ENCODE peak calls at places on chromosomes 13 and 19, in ten cellular contexts. One of them, this sample, is unnamed.

GRCh38 chr19:1015782-1016646 is 4.9 kb downstream of the TMEM259 start:
- DNase-seq in fibroblast of the aortic adventitia: no peak
- DNase-seq in AG04450: no peak
- DNase-seq in body of pancreas: no peak
- DNase-seq in retinal pigment epithelial cell: no peak
- DNase-seq in AG10803: no peak
- DNase-seq in HL-60: no peak
- DNase-seq in A549: no peak
- DNase-seq in dorsolateral prefrontal cortex: no peak
- DNase-seq in ovary: no peak
- DNase-seq in this sample: no peak

GRCh38 chr19:5949792-5950305 is 28.1 kb downstream of the RANBP3 start:
- DNase-seq in fibroblast of the aortic adventitia: no peak
- DNase-seq in AG04450: no peak
- DNase-seq in body of pancreas: peak
- DNase-seq in retinal pigment epithelial cell: no peak
- DNase-seq in AG10803: no peak
- DNase-seq in HL-60: no peak
- DNase-seq in A549: no peak
- DNase-seq in dorsolateral prefrontal cortex: no peak
- DNase-seq in ovary: no peak
- DNase-seq in this sample: no peak

GRCh38 chr13:58476176-58476575 is 844.6 kb downstream of the PCDH17 start:
- DNase-seq in fibroblast of the aortic adventitia: no peak
- DNase-seq in AG04450: no peak
- DNase-seq in body of pancreas: no peak
- DNase-seq in retinal pigment epithelial cell: no peak
- DNase-seq in AG10803: no peak
- DNase-seq in HL-60: no peak
- DNase-seq in A549: no peak
- DNase-seq in dorsolateral prefrontal cortex: no peak
- DNase-seq in ovary: no peak
- DNase-seq in this sample: no peak

GRCh38 chr13:98133949-98134348 is 8.9 kb upstream of the FARP1 start:
- DNase-seq in fibroblast of the aortic adventitia: no peak
- DNase-seq in AG04450: no peak
- DNase-seq in body of pancreas: no peak
- DNase-seq in retinal pigment epithelial cell: no peak
- DNase-seq in AG10803: no peak
- DNase-seq in HL-60: peak
- DNase-seq in A549: peak
- DNase-seq in dorsolateral prefrontal cortex: no peak
- DNase-seq in ovary: no peak
- DNase-seq in this sample: no peak

GRCh38 chr19:3656073-3656746 is 29.6 kb upstream of the CACTIN start:
- DNase-seq in fibroblast of the aortic adventitia: no peak
- DNase-seq in AG04450: no peak
- DNase-seq in body of pancreas: no peak
- DNase-seq in retinal pigment epithelial cell: no peak
- DNase-seq in AG10803: peak
- DNase-seq in HL-60: no peak
- DNase-seq in A549: no peak
- DNase-seq in dorsolateral prefrontal cortex: no peak
- DNase-seq in ovary: no peak
- DNase-seq in this sample: no peak

GRCh38 chr19:18809149-18809978 is 18.3 kb upstream of the COMP start:
- DNase-seq in fibroblast of the aortic adventitia: peak
- DNase-seq in AG04450: peak
- DNase-seq in body of pancreas: peak
- DNase-seq in retinal pigment epithelial cell: no peak
- DNase-seq in AG10803: peak
- DNase-seq in HL-60: peak
- DNase-seq in A549: no peak
- DNase-seq in dorsolateral prefrontal cortex: no peak
- DNase-seq in ovary: peak
- DNase-seq in this sample: peak

GRCh38 chr19:13396256-13397080 is 109.8 kb downstream of the CACNA1A start:
- DNase-seq in fibroblast of the aortic adventitia: peak
- DNase-seq in AG04450: peak
- DNase-seq in body of pancreas: peak
- DNase-seq in retinal pigment epithelial cell: peak
- DNase-seq in AG10803: peak
- DNase-seq in HL-60: no peak
- DNase-seq in A549: peak
- DNase-seq in dorsolateral prefrontal cortex: peak
- DNase-seq in ovary: no peak
- DNase-seq in this sample: no peak

GRCh38 chr19:41364546-41365391 is 820 bp upstream of the B9D2 start:
- DNase-seq in fibroblast of the aortic adventitia: no peak
- DNase-seq in AG04450: no peak
- DNase-seq in body of pancreas: no peak
- DNase-seq in retinal pigment epithelial cell: no peak
- DNase-seq in AG10803: peak
- DNase-seq in HL-60: peak
- DNase-seq in A549: no peak
- DNase-seq in dorsolateral prefrontal cortex: no peak
- DNase-seq in ovary: no peak
- DNase-seq in this sample: no peak

GRCh38 chr13:112781881-112782361 is 92.1 kb downstream of the ATP11A start:
- DNase-seq in fibroblast of the aortic adventitia: peak
- DNase-seq in AG04450: no peak
- DNase-seq in body of pancreas: peak
- DNase-seq in retinal pigment epithelial cell: no peak
- DNase-seq in AG10803: peak
- DNase-seq in HL-60: no peak
- DNase-seq in A549: no peak
- DNase-seq in dorsolateral prefrontal cortex: no peak
- DNase-seq in ovary: no peak
- DNase-seq in this sample: no peak

GRCh38 chr13:40662866-40663265 is 3.6 kb downstream of the FOXO1 start:
- DNase-seq in fibroblast of the aortic adventitia: no peak
- DNase-seq in AG04450: no peak
- DNase-seq in body of pancreas: no peak
- DNase-seq in retinal pigment epithelial cell: no peak
- DNase-seq in AG10803: no peak
- DNase-seq in HL-60: no peak
- DNase-seq in A549: no peak
- DNase-seq in dorsolateral prefrontal cortex: no peak
- DNase-seq in ovary: no peak
- DNase-seq in this sample: no peak

GRCh38 chr13:57698851-57699250 is 67.3 kb downstream of the PCDH17 start:
- DNase-seq in fibroblast of the aortic adventitia: no peak
- DNase-seq in AG04450: no peak
- DNase-seq in body of pancreas: no peak
- DNase-seq in retinal pigment epithelial cell: no peak
- DNase-seq in AG10803: no peak
- DNase-seq in HL-60: no peak
- DNase-seq in A549: no peak
- DNase-seq in dorsolateral prefrontal cortex: no peak
- DNase-seq in ovary: no peak
- DNase-seq in this sample: no peak

GRCh38 chr13:97246596-97246995 is 24.5 kb downstream of the MBNL2 start:
- DNase-seq in fibroblast of the aortic adventitia: no peak
- DNase-seq in AG04450: no peak
- DNase-seq in body of pancreas: no peak
- DNase-seq in retinal pigment epithelial cell: no peak
- DNase-seq in AG10803: no peak
- DNase-seq in HL-60: no peak
- DNase-seq in A549: no peak
- DNase-seq in dorsolateral prefrontal cortex: no peak
- DNase-seq in ovary: no peak
- DNase-seq in this sample: no peak

GRCh38 chr19:35714601-35715354 is 3.0 kb upstream of the KMT2B start:
- DNase-seq in fibroblast of the aortic adventitia: no peak
- DNase-seq in AG04450: no peak
- DNase-seq in body of pancreas: no peak
- DNase-seq in retinal pigment epithelial cell: no peak
- DNase-seq in AG10803: no peak
- DNase-seq in HL-60: peak
- DNase-seq in A549: peak
- DNase-seq in dorsolateral prefrontal cortex: no peak
- DNase-seq in ovary: no peak
- DNase-seq in this sample: no peak

GRCh38 chr19:18204394-18205179 is 745 bp upstream of the RAB3A start:
- DNase-seq in fibroblast of the aortic adventitia: no peak
- DNase-seq in AG04450: no peak
- DNase-seq in body of pancreas: no peak
- DNase-seq in retinal pigment epithelial cell: no peak
- DNase-seq in AG10803: no peak
- DNase-seq in HL-60: no peak
- DNase-seq in A549: no peak
- DNase-seq in dorsolateral prefrontal cortex: no peak
- DNase-seq in ovary: peak
- DNase-seq in this sample: no peak

GRCh38 chr19:9916719-9917118 is 19.6 kb downstream of the OLFM2 start:
- DNase-seq in fibroblast of the aortic adventitia: no peak
- DNase-seq in AG04450: no peak
- DNase-seq in body of pancreas: no peak
- DNase-seq in retinal pigment epithelial cell: no peak
- DNase-seq in AG10803: no peak
- DNase-seq in HL-60: no peak
- DNase-seq in A549: no peak
- DNase-seq in dorsolateral prefrontal cortex: no peak
- DNase-seq in ovary: no peak
- DNase-seq in this sample: no peak

GRCh38 chr19:58003153-58003828 is 671 bp upstream of the ZNF606 start:
- DNase-seq in fibroblast of the aortic adventitia: peak
- DNase-seq in AG04450: no peak
- DNase-seq in body of pancreas: no peak
- DNase-seq in retinal pigment epithelial cell: no peak
- DNase-seq in AG10803: no peak
- DNase-seq in HL-60: no peak
- DNase-seq in A549: no peak
- DNase-seq in dorsolateral prefrontal cortex: no peak
- DNase-seq in ovary: no peak
- DNase-seq in this sample: no peak

GRCh38 chr19:29379257-29379986 is 146.4 kb upstream of the VSTM2B start:
- DNase-seq in fibroblast of the aortic adventitia: no peak
- DNase-seq in AG04450: no peak
- DNase-seq in body of pancreas: no peak
- DNase-seq in retinal pigment epithelial cell: no peak
- DNase-seq in AG10803: no peak
- DNase-seq in HL-60: no peak
- DNase-seq in A549: no peak
- DNase-seq in dorsolateral prefrontal cortex: no peak
- DNase-seq in ovary: no peak
- DNase-seq in this sample: no peak

DNA sequence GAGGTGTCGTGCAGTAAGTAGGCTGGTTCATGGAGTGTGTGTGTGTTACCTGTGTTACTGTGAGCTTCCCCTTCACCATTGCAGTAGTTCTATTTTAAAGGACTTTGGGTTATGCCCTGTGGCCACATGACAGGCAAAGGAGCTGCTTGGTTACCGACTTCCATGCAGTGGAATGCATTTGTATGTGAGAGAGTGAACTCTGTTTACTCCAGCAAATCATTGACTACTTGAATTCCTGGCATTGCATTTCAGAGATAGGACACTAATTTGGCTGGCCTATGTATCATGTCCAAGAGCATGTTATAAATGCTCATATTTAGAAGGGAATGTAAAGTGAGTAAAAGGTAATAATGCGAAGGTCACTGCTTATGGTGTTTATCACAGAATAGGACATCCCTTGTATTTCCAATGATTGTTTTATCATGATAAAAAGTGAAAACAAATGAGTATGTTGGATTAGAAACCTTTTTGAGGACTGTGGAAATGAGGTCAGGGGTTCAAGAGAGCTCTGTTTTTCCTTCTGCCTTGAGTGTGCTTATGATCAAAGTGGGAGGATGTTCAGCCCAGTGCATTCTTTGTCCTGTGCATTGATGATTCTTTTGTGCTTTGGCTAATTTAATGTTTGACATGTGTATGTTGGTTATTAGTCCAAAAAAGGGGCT is 156.5 kb downstream of the LMO7 start:
- DNase-seq in fibroblast of the aortic adventitia: peak
- DNase-seq in AG04450: peak
- DNase-seq in body of pancreas: peak
- DNase-seq in retinal pigment epithelial cell: no peak
- DNase-seq in AG10803: peak
- DNase-seq in HL-60: no peak
- DNase-seq in A549: peak
- DNase-seq in dorsolateral prefrontal cortex: no peak
- DNase-seq in ovary: no peak
- DNase-seq in this sample: no peak
- H3K4me3 ChIP-seq in fibroblast of the aortic adventitia: no peak
- H3K4me3 ChIP-seq in AG04450: no peak
- H3K4me3 ChIP-seq in body of pancreas: no peak
- H3K4me3 ChIP-seq in retinal pigment epithelial cell: no peak
- H3K4me3 ChIP-seq in AG10803: no peak
- H3K4me3 ChIP-seq in HL-60: no peak
- H3K4me3 ChIP-seq in A549: no peak
- H3K4me3 ChIP-seq in dorsolateral prefrontal cortex: no peak
- H3K4me3 ChIP-seq in ovary: no peak
- H3K4me3 ChIP-seq in this sample: no peak

GRCh38 chr19:23823952-23824389 is 65.3 kb upstream of the ZNF681 start:
- DNase-seq in fibroblast of the aortic adventitia: no peak
- DNase-seq in AG04450: no peak
- DNase-seq in body of pancreas: no peak
- DNase-seq in retinal pigment epithelial cell: no peak
- DNase-seq in AG10803: no peak
- DNase-seq in HL-60: peak
- DNase-seq in A549: peak
- DNase-seq in dorsolateral prefrontal cortex: no peak
- DNase-seq in ovary: no peak
- DNase-seq in this sample: no peak
- TF ChIP-seq CTCF in fibroblast of the aortic adventitia: no peak
- TF ChIP-seq CTCF in AG04450: no peak
- TF ChIP-seq CTCF in body of pancreas: no peak
- TF ChIP-seq CTCF in retinal pigment epithelial cell: peak
- TF ChIP-seq CTCF in AG10803: no peak
- TF ChIP-seq CTCF in HL-60: peak
- TF ChIP-seq CTCF in A549: no peak
- TF ChIP-seq CTCF in dorsolateral prefrontal cortex: no peak
- TF ChIP-seq CTCF in ovary: no peak
- TF ChIP-seq CTCF in this sample: no peak

DNA sequence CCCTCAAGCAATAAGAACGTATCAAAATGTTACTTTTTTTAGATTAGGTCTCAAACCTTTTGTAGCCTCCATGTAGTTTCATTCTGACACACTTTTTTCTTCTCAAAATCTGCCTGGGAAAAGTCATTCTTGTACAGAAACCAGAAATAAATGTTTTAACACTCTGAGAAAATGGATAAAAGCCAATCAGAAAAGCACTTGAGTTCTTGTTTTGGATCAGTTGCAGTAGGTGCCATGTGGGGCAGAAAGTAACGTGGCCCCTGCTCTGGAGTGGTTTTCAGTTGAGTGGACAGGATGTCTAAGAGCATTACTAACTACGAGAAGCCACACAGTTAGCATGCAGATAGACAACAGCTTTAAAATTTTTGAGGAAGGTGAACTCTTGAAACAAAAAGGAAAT is 19.1 kb downstream of the GPR183 start:
- DNase-seq in fibroblast of the aortic adventitia: no peak
- DNase-seq in AG04450: no peak
- DNase-seq in body of pancreas: no peak
- DNase-seq in retinal pigment epithelial cell: no peak
- DNase-seq in AG10803: no peak
- DNase-seq in HL-60: peak
- DNase-seq in A549: no peak
- DNase-seq in dorsolateral prefrontal cortex: no peak
- DNase-seq in ovary: no peak
- DNase-seq in this sample: no peak
- H3K4me3 ChIP-seq in fibroblast of the aortic adventitia: no peak
- H3K4me3 ChIP-seq in AG04450: no peak
- H3K4me3 ChIP-seq in body of pancreas: no peak
- H3K4me3 ChIP-seq in retinal pigment epithelial cell: no peak
- H3K4me3 ChIP-seq in AG10803: no peak
- H3K4me3 ChIP-seq in HL-60: no peak
- H3K4me3 ChIP-seq in A549: no peak
- H3K4me3 ChIP-seq in dorsolateral prefrontal cortex: no peak
- H3K4me3 ChIP-seq in ovary: no peak
- H3K4me3 ChIP-seq in this sample: no peak

GRCh38 chr13:42041017-42041683 is 7.3 kb upstream of the DGKH start:
- DNase-seq in fibroblast of the aortic adventitia: peak
- DNase-seq in AG04450: no peak
- DNase-seq in body of pancreas: peak
- DNase-seq in retinal pigment epithelial cell: no peak
- DNase-seq in AG10803: peak
- DNase-seq in HL-60: peak
- DNase-seq in A549: peak
- DNase-seq in dorsolateral prefrontal cortex: peak
- DNase-seq in ovary: peak
- DNase-seq in this sample: no peak
- TF ChIP-seq CTCF in fibroblast of the aortic adventitia: no peak
- TF ChIP-seq CTCF in AG04450: no peak
- TF ChIP-seq CTCF in body of pancreas: no peak
- TF ChIP-seq CTCF in retinal pigment epithelial cell: no peak
- TF ChIP-seq CTCF in AG10803: no peak
- TF ChIP-seq CTCF in HL-60: no peak
- TF ChIP-seq CTCF in A549: no peak
- TF ChIP-seq CTCF in dorsolateral prefrontal cortex: no peak
- TF ChIP-seq CTCF in ovary: no peak
- TF ChIP-seq CTCF in this sample: no peak